ENCODE peak calls at places on chromosomes 3 and 15, in five cellular contexts. One of them, this sample, is unnamed.

GRCh38 chr15:70114226-70114625 is 16.5 kb upstream of the TLE3 start:
- DNase-seq in amniotic stem cell: no peak
- DNase-seq in ELF-1: no peak
- DNase-seq in cardiac fibroblast: no peak
- DNase-seq in HEK293T: no peak
- DNase-seq in this sample: no peak

GRCh38 chr3:39137435-39137936 is 15.9 kb downstream of the CSRNP1 start:
- DNase-seq in amniotic stem cell: no peak
- DNase-seq in ELF-1: no peak
- DNase-seq in cardiac fibroblast: no peak
- DNase-seq in HEK293T: no peak
- DNase-seq in this sample: no peak

GRCh38 chr15:68113273-68113672 is 59.2 kb downstream of the PIAS1 start:
- DNase-seq in amniotic stem cell: no peak
- DNase-seq in ELF-1: no peak
- DNase-seq in cardiac fibroblast: peak
- DNase-seq in HEK293T: no peak
- DNase-seq in this sample: no peak

GRCh38 chr3:94225176-94225742 is 162.4 kb downstream of the NSUN3 start:
- DNase-seq in amniotic stem cell: no peak
- DNase-seq in ELF-1: no peak
- DNase-seq in cardiac fibroblast: peak
- DNase-seq in HEK293T: no peak
- DNase-seq in this sample: no peak

GRCh38 chr3:65371053-65371452 is 667.7 kb downstream of the MAGI1 start:
- DNase-seq in amniotic stem cell: no peak
- DNase-seq in ELF-1: no peak
- DNase-seq in cardiac fibroblast: no peak
- DNase-seq in HEK293T: no peak
- DNase-seq in this sample: no peak

GRCh38 chr15:69450968-69451695 is 1.5 kb upstream of the RPLP1 start:
- DNase-seq in amniotic stem cell: no peak
- DNase-seq in ELF-1: no peak
- DNase-seq in cardiac fibroblast: no peak
- DNase-seq in HEK293T: no peak
- DNase-seq in this sample: no peak

GRCh38 chr3:59106085-59106629 is 56.3 kb upstream of the CFAP20DC start:
- DNase-seq in amniotic stem cell: no peak
- DNase-seq in ELF-1: no peak
- DNase-seq in cardiac fibroblast: no peak
- DNase-seq in HEK293T: no peak
- DNase-seq in this sample: no peak

GRCh38 chr3:144496116-144496835 is 524.7 kb downstream of the DIPK2A start:
- DNase-seq in amniotic stem cell: no peak
- DNase-seq in ELF-1: no peak
- DNase-seq in cardiac fibroblast: no peak
- DNase-seq in HEK293T: no peak
- DNase-seq in this sample: no peak

GRCh38 chr15:92751528-92751927 is 96.0 kb upstream of the FAM174B start:
- DNase-seq in amniotic stem cell: no peak
- DNase-seq in ELF-1: no peak
- DNase-seq in cardiac fibroblast: no peak
- DNase-seq in HEK293T: no peak
- DNase-seq in this sample: no peak